ENCODE peak calls at places on chromosomes 2 and 18, in six cellular contexts. U is upper lobe of right lung; Q is neuronal stem cell; J is astrocyte; V is PC-3; G is CD8-positive, alpha-beta T cell. O is an unnamed sample.

GRCh38 chr2:60602828-60603532 is 49.5 kb upstream of the BCL11A start:
- DNase-seq in U (no peak), Q (no peak), J (no peak), V (no peak), G (no peak), O (no peak)

GRCh38 chr2:151337643-151338042 is 19.7 kb upstream of the TNFAIP6 start:
- DNase-seq in U (no peak), Q (no peak), J (no peak), V (peak; percentile 49), G (no peak), O (no peak)

GRCh38 chr2:184793196-184793595 is 194.9 kb downstream of the ZNF804A start:
- DNase-seq in U (no peak), Q (no peak), J (peak; percentile 50), V (no peak), G (no peak), O (no peak)

GRCh38 chr2:20224191-20224715 is 677 bp downstream of the SDC1 start:
- DNase-seq in U (no peak), Q (no peak), J (no peak), V (no peak), G (no peak), O (no peak)

GRCh38 chr18:10368456-10369453 is 85.7 kb upstream of the APCDD1 start:
- DNase-seq in U (no peak), Q (no peak), J (no peak), V (no peak), G (no peak), O (no peak)

GRCh38 chr2:17195016-17195415 is 323.2 kb downstream of the RAD51AP2 start:
- DNase-seq in U (no peak), Q (no peak), J (peak; percentile 44), V (no peak), G (no peak), O (no peak)

GRCh38 chr2:231111987-231112386 is 12.9 kb downstream of the HTR2B start:
- DNase-seq in U (no peak), Q (no peak), J (peak; percentile 61), V (peak; percentile 41), G (no peak), O (no peak)

GRCh38 chr2:31366733-31367132 is 47.8 kb downstream of the XDH start:
- DNase-seq in U (no peak), Q (no peak), J (no peak), V (no peak), G (no peak), O (no peak)

GRCh38 chr2:101114815-101115214 is 36.4 kb downstream of the TBC1D8 start:
- DNase-seq in U (no peak), Q (no peak), J (no peak), V (no peak), G (no peak), O (no peak)

GRCh38 chr18:22103664-22104031 is 65.7 kb upstream of the GATA6 start:
- DNase-seq in U (no peak), Q (no peak), J (no peak), V (no peak), G (no peak), O (no peak)

GRCh38 chr2:239220976-239221375 is 179.8 kb downstream of the HDAC4 start:
- DNase-seq in U (no peak), Q (no peak), J (no peak), V (no peak), G (no peak), O (no peak)

GRCh38 chr18:22385718-22386117 is 32.0 kb downstream of the CTAGE1 start:
- DNase-seq in U (no peak), Q (no peak), J (peak; percentile 88), V (peak; percentile 84), G (no peak), O (no peak)

GRCh38 chr2:144431384-144431783 is 88.5 kb downstream of the ZEB2 start:
- DNase-seq in U (no peak), Q (no peak), J (no peak), V (no peak), G (no peak), O (no peak)

GRCh38 chr2:38692636-38693318 is 26.9 kb downstream of the GALM start:
- DNase-seq in U (no peak), Q (no peak), J (no peak), V (peak; percentile 89), G (no peak), O (no peak)

GRCh38 chr2:156356006-156356764 is 23.7 kb upstream of the NR4A2 start:
- DNase-seq in U (no peak), Q (no peak), J (peak; percentile 42), V (peak; percentile 75), G (no peak), O (no peak)

GRCh38 chr18:62506495-62507143 is 16.2 kb upstream of the ZCCHC2 start:
- DNase-seq in U (no peak), Q (no peak), J (no peak), V (peak; percentile 35), G (no peak), O (no peak)

GRCh38 chr2:187915810-187916209 is 361.6 kb upstream of the TFPI start:
- DNase-seq in U (no peak), Q (no peak), J (no peak), V (no peak), G (no peak), O (no peak)

GRCh38 chr2:191748528-191749180 is 70.7 kb downstream of the NABP1 start:
- DNase-seq in U (no peak), Q (no peak), J (peak; percentile 57), V (no peak), G (no peak), O (no peak)

GRCh38 chr2:240791211-240791800 is 28.7 kb downstream of the KIF1A start:
- DNase-seq in U (no peak), Q (no peak), J (no peak), V (no peak), G (no peak), O (no peak)

GRCh38 chr18:31049189-31049588 is 6.6 kb upstream of the DSC3 start:
- DNase-seq in U (no peak), Q (no peak), J (no peak), V (no peak), G (no peak), O (no peak)

GRCh38 chr2:238496756-238497609 is 70.3 kb downstream of the ASB1 start:
- DNase-seq in U (peak; percentile 53), Q (no peak), J (no peak), V (no peak), G (no peak), O (no peak)

DNA sequence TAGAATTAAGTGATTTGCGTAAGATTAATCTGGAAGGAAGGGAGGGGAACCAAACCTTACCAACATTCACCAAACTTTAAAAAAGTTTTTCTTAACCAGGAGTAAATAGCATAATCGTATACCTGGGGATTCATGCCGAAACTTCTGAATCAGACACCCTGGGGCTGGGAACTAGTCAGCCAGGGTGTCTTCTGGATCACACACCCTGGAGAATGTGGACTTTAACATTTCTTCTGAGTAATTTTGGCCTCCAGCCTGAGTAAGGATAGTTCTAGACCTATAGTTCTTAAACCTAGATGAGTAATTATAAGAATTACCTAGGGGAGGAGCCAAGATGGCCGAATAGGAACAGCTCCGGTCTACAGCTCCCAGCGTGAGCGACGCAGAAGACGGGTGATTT is 44.1 kb upstream of the MEIS1 start:
- DNase-seq in U (no peak), Q (no peak), J (no peak), V (peak; percentile 71), G (no peak), O (no peak)
- H3K4me3 ChIP-seq in U (no peak overlapping the region), Q (no peak overlapping the region), J (no peak overlapping the region), V (no peak overlapping the region), G (no peak overlapping the region), O (no peak overlapping the region)

GRCh38 chr18:4130734-4131719 is 324.1 kb downstream of the DLGAP1 start:
- DNase-seq in U (no peak), Q (no peak), J (no peak), V (no peak), G (no peak), O (no peak)
- H3K4me1 ChIP-seq in U (no peaks in the 10 kb centered on the region), Q (no peaks in the 10 kb centered on the region), J (no peaks in the 10 kb centered on the region), V (no peaks in the 10 kb centered on the region), G (no peaks in the 10 kb centered on the region), O (peaks cover 6% of the 10 kb centered on the region)

DNA sequence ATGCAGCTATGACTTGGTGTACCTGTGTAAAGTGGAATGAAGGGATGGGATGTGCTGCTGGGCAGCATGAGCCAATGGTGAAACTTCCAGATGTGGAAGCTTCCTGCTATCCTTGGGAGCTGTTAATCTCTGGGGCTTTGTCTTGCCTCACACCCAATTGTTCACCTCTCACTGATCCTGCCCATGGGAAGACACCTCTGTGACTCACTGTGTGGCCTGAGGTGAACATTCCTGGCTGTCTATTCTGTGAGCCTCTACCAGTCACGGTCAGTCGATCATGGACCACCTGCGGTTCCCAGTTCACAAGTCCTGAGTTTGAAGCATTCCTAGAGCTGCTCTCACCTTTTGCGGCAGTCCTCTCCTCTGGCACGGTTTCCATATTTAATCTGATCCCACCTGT is 12.1 kb downstream of the NEURL3 start:
- DNase-seq in U (no peak), Q (no peak), J (no peak), V (peak; percentile 70), G (no peak), O (no peak)
- H3K4me3 ChIP-seq in U (no peak overlapping the region), Q (no peak overlapping the region), J (no peak overlapping the region), V (no peak overlapping the region), G (no peak overlapping the region), O (no peak overlapping the region)

GRCh38 chr2:42113427-42113826 is 55.7 kb upstream of the EML4 start:
- DNase-seq in U (no peak), Q (no peak), J (no peak), V (no peak), G (no peak), O (no peak)

GRCh38 chr2:42110287-42110973 is 58.7 kb upstream of the EML4 start:
- DNase-seq in U (no peak), Q (no peak), J (peak; percentile 61), V (no peak), G (no peak), O (no peak)

GRCh38 chr2:42112418-42112817 is 56.7 kb upstream of the EML4 start:
- DNase-seq in U (no peak), Q (no peak), J (no peak), V (peak; percentile 43), G (no peak), O (no peak)

GRCh38 chr2:42108852-42109251 is 60.3 kb upstream of the EML4 start:
- DNase-seq in U (no peak), Q (no peak), J (no peak), V (no peak), G (no peak), O (no peak)

GRCh38 chr2:42110974-42111322 is 58.2 kb upstream of the EML4 start:
- DNase-seq in U (no peak), Q (no peak), J (no peak), V (no peak), G (no peak), O (no peak)
- H3K4me1 ChIP-seq in U (peaks cover 31% of the 10 kb centered on the region), Q (peaks cover 3% of the 10 kb centered on the region), J (no peaks in the 10 kb centered on the region), V (peaks cover 14% of the 10 kb centered on the region), G (peaks cover 70% of the 10 kb centered on the region), O (no peaks in the 10 kb centered on the region)